ENCODE peak calls at places on chromosomes 12 and 14, in nine cellular contexts. W is spleen, Q is lung, E is heart right ventricle, I is Karpas-422, V is esophagus squamous epithelium, L is mucosa of descending colon, Y is body of pancreas, M is K562. Z is an unnamed sample. For H3K36me3 and H3K9me3, the result is how much of the 10 kb centered on the place peaks cover.

GRCh38 chr12:10750385-10750727 is 27.2 kb upstream of the YBX3 start:
- DNase-seq in W (no peak), Q (no peak), E (no peak), I (no peak), V (no peak), L (no peak), Y (no peak), M (no peak), Z (no peak)

GRCh38 chr14:52023518-52023917 is 34.2 kb downstream of the RTRAF start:
- DNase-seq in W (no peak), Q (no peak), E (no peak), I (no peak), V (no peak), L (no peak), Y (peak), M (no peak), Z (no peak)

GRCh38 chr12:7162691-7163114 is 26.8 kb upstream of the PEX5 start:
- DNase-seq in W (no peak), Q (peak), E (no peak), I (no peak), V (no peak), L (peak), Y (peak), M (peak), Z (no peak)

GRCh38 chr14:20630340-20631022 is 11.0 kb downstream of the OR6S1 start:
- DNase-seq in W (peak), Q (no peak), E (no peak), I (no peak), V (no peak), L (peak), Y (no peak), M (peak), Z (no peak)

GRCh38 chr14:30706704-30707103 is 84.6 kb downstream of the SCFD1 start:
- DNase-seq in W (no peak), Q (no peak), E (no peak), I (no peak), V (no peak), L (no peak), Y (no peak), M (no peak), Z (no peak)

GRCh38 chr12:77847060-77847541 is 16.4 kb downstream of the NAV3 start:
- DNase-seq in W (no peak), Q (no peak), E (no peak), I (no peak), V (no peak), L (no peak), Y (no peak), M (no peak), Z (peak)

GRCh38 chr14:89418976-89419375 is 1.9 kb upstream of the FOXN3 start:
- DNase-seq in W (no peak), Q (no peak), E (no peak), I (no peak), V (no peak), L (no peak), Y (no peak), M (no peak), Z (no peak)

GRCh38 chr12:15558915-15559528 is 230.2 kb downstream of the EPS8 start:
- DNase-seq in W (no peak), Q (no peak), E (no peak), I (no peak), V (no peak), L (no peak), Y (no peak), M (no peak), Z (no peak)

GRCh38 chr14:103930051-103930604 is 1.9 kb downstream of the TDRD9 start:
- DNase-seq in W (no peak), Q (no peak), E (no peak), I (no peak), V (no peak), L (no peak), Y (no peak), M (no peak), Z (no peak)

GRCh38 chr14:96246535-96246839 is 9.5 kb upstream of the BDKRB1 start:
- DNase-seq in W (no peak), Q (no peak), E (no peak), I (no peak), V (no peak), L (no peak), Y (peak), M (no peak), Z (peak)

GRCh38 chr12:5329118-5329517 is 102.8 kb upstream of the NTF3 start:
- DNase-seq in W (no peak), Q (no peak), E (no peak), I (no peak), V (no peak), L (no peak), Y (no peak), M (no peak), Z (no peak)

GRCh38 chr14:59679872-59680271 is 103.3 kb upstream of the CCDC175 start:
- DNase-seq in W (no peak), Q (no peak), E (no peak), I (no peak), V (no peak), L (peak), Y (peak), M (no peak), Z (no peak)

GRCh38 chr14:68284834-68285233 is 465.3 kb downstream of the RAD51B start:
- DNase-seq in W (no peak), Q (no peak), E (no peak), I (no peak), V (no peak), L (no peak), Y (no peak), M (no peak), Z (no peak)

GRCh38 chr14:53193193-53193592 is 40.1 kb upstream of the DDHD1 start:
- DNase-seq in W (no peak), Q (no peak), E (no peak), I (no peak), V (no peak), L (no peak), Y (no peak), M (no peak), Z (peak)

GRCh38 chr14:92121207-92121669 is 268 bp downstream of the NDUFB1 start:
- DNase-seq in W (no peak), Q (peak), E (peak), I (peak), V (no peak), L (peak), Y (peak), M (no peak), Z (no peak)

GRCh38 chr14:105863296-105864108 is 337.1 kb downstream of the TMEM121 start:
- DNase-seq in W (peak), Q (no peak), E (peak), I (peak), V (no peak), L (no peak), Y (no peak), M (no peak), Z (peak)

GRCh38 chr14:24461336-24461735 is 18.8 kb upstream of the SDR39U1 start:
- DNase-seq in W (no peak), Q (no peak), E (no peak), I (no peak), V (no peak), L (no peak), Y (no peak), M (no peak), Z (no peak)

GRCh38 chr12:124527861-124528561 is 39.4 kb downstream of the NCOR2 start:
- DNase-seq in W (no peak), Q (no peak), E (no peak), I (no peak), V (no peak), L (no peak), Y (no peak), M (no peak), Z (no peak)

GRCh38 chr12:113422030-113422900 is at the start of gene SDSL:
- DNase-seq in W (peak), Q (peak), E (peak), I (peak), V (no peak), L (peak), Y (peak), M (peak), Z (peak)

GRCh38 chr14:34699873-34700621 is 14.3 kb downstream of the CFL2 start:
- DNase-seq in W (no peak), Q (no peak), E (no peak), I (no peak), V (no peak), L (no peak), Y (no peak), M (no peak), Z (peak)

GRCh38 chr12:15966426-15966825 is 55.3 kb downstream of the DERA start:
- DNase-seq in W (no peak), Q (no peak), E (no peak), I (no peak), V (no peak), L (no peak), Y (no peak), M (no peak), Z (peak)

GRCh38 chr14:80387563-80387981 is 176.3 kb upstream of the DIO2 start:
- DNase-seq in W (no peak), Q (no peak), E (no peak), I (no peak), V (no peak), L (peak), Y (no peak), M (no peak), Z (no peak)

GRCh38 chr12:10771132-10771733 is 31.2 kb downstream of the TAS2R7 start:
- DNase-seq in W (no peak), Q (no peak), E (no peak), I (peak), V (no peak), L (no peak), Y (no peak), M (peak), Z (no peak)

GRCh38 chr12:26034371-26035142 is 76.1 kb downstream of the RASSF8 start:
- DNase-seq in W (no peak), Q (no peak), E (no peak), I (no peak), V (no peak), L (no peak), Y (no peak), M (no peak), Z (no peak)

GRCh38 chr14:103281496-103282231 is 52.4 kb upstream of the EIF5 start:
- DNase-seq in W (no peak), Q (no peak), E (no peak), I (no peak), V (no peak), L (peak), Y (peak), M (no peak), Z (peak)

GRCh38 chr14:94011795-94012194 is 14.3 kb upstream of the OTUB2 start:
- DNase-seq in W (no peak), Q (no peak), E (no peak), I (no peak), V (no peak), L (no peak), Y (no peak), M (no peak), Z (no peak)

GRCh38 chr12:58532855-58533608 is 387.3 kb downstream of the LRIG3 start:
- DNase-seq in W (no peak), Q (no peak), E (no peak), I (no peak), V (no peak), L (no peak), Y (no peak), M (no peak), Z (no peak)
- H3K36me3 ChIP-seq in W (under half), Q (under half), E (under half), I (under half), V (under half), L (under half), Y (under half), M (under half), Z (under half)

GRCh38 chr12:32824596-32824995 is 68.9 kb upstream of the YARS2 start:
- DNase-seq in W (no peak), Q (no peak), E (no peak), I (no peak), V (no peak), L (no peak), Y (no peak), M (no peak), Z (no peak)

GRCh38 chr12:32819424-32819823 is 63.7 kb upstream of the YARS2 start:
- DNase-seq in W (no peak), Q (no peak), E (no peak), I (no peak), V (no peak), L (no peak), Y (no peak), M (no peak), Z (no peak)

GRCh38 chr12:32820376-32820931 is 64.8 kb upstream of the YARS2 start:
- DNase-seq in W (no peak), Q (no peak), E (no peak), I (no peak), V (no peak), L (no peak), Y (no peak), M (no peak), Z (no peak)

GRCh38 chr12:32821293-32822089 is 65.8 kb upstream of the YARS2 start:
- DNase-seq in W (no peak), Q (no peak), E (no peak), I (no peak), V (no peak), L (no peak), Y (no peak), M (no peak), Z (no peak)

GRCh38 chr12:32822344-32822743 is 66.6 kb upstream of the YARS2 start:
- DNase-seq in W (no peak), Q (no peak), E (no peak), I (no peak), V (no peak), L (no peak), Y (no peak), M (no peak), Z (no peak)
- H3K9me3 ChIP-seq in W (under half), Q (under half), E (under half), I (under half), V (under half), L (under half), Y (under half), M (under half), Z (under half)

GRCh38 chr12:109961612-109962011 is 34.6 kb downstream of the GIT2 start:
- DNase-seq in W (no peak), Q (no peak), E (no peak), I (no peak), V (no peak), L (no peak), Y (no peak), M (no peak), Z (no peak)

GRCh38 chr12:109961201-109961600 is 35.0 kb downstream of the GIT2 start:
- DNase-seq in W (no peak), Q (no peak), E (peak), I (no peak), V (no peak), L (no peak), Y (no peak), M (no peak), Z (no peak)

GRCh38 chr12:109962388-109962787 is 33.8 kb downstream of the GIT2 start:
- DNase-seq in W (no peak), Q (no peak), E (no peak), I (no peak), V (no peak), L (no peak), Y (no peak), M (no peak), Z (no peak)

GRCh38 chr12:109958374-109958773 is 37.8 kb downstream of the GIT2 start:
- DNase-seq in W (no peak), Q (no peak), E (no peak), I (no peak), V (no peak), L (no peak), Y (no peak), M (no peak), Z (no peak)

DNA sequence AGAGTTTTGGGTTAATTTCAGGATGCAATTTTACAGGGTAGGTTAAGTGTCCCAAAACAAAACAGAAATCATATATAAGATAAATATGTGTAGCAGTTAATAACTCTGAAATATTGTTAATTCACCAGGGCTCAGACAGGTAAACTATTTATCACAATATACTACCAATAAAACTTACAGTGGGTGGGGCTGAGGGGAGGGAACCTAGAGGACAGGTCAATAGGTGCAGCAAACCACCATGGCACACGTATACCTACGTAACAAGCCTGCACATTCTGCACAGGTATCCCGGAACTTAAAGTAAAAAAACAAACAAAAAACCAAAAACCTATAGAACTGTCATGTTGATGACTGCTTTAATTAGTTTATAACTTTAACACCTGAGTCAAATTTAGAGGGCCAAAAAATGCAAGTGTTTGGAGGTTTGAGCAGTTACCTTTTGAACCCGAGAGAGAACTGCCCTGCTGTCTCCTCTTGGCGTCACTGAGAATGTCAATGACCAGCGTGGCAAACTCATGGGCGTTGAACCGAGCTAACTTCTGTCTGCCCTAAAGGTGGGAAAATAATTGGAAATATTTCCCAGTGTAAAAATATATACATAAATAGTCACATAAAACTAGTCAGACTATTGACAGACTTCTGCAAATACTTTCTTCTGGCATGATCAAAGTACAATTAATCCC is 36.6 kb downstream of the GIT2 start:
- DNase-seq in W (no peak), Q (no peak), E (no peak), I (no peak), V (no peak), L (peak), Y (no peak), M (no peak), Z (no peak)
- H3K36me3 ChIP-seq in W (under half), Q (under half), E (under half), I (under half), V (under half), L (under half), Y (under half), M (under half), Z (half or more)

DNA sequence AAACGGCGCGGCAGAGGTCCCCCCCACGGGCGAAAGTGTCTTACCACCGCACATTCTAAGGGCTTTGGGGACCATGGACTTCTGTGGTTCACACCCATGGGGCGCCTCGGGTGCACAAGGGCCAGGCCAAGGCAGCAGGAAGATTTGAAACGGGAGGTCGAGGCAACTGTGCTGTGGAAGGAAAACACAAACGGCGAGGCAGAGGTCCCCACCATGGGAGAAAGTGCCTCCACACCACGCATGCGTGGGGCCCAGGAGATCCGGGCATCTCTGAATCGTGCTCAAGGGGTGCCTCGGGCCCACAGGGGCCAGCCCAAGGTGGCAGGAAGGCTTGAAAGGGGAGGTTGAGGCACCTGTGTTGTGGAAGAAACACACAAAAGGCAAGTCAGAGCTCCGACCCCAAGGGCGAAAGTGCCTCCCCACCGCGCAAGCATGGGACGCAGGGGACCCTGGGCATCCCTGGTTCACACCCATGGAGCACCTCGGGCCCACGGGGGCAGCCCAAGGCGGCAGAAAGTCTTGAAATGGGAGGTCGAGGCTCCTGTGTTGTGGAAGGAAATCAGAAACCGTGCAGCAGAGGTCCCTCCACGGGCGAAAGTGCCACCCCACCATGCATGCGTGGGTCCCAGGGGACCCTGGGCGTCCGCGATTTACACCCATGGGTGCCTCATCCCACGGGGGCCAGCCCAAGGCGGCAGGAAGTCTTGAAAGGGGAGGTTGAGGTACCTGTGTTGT is 371.0 kb downstream of the ALG10 start:
- DNase-seq in W (peak), Q (no peak), E (peak), I (no peak), V (no peak), L (no peak), Y (no peak), M (no peak), Z (no peak)
- H3K9me3 ChIP-seq in W (under half), Q (under half), E (under half), I (under half), V (half or more), L (half or more), Y (under half), M (under half), Z (under half)

Z was measured in SJSA1.